ENCODE peak calls at places on chromosome 9, in nine cellular contexts. One of them, this sample, is unnamed.

GRCh38 chr9:130634191-130634768 is 30.1 kb upstream of the PRDM12 start:
- DNase-seq in bronchial epithelial cell: no peak
- DNase-seq in neuronal stem cell: no peak
- DNase-seq in AG04449: no peak
- DNase-seq in AG04450: no peak
- DNase-seq in psoas muscle: peak
- DNase-seq in SJSA1: no peak
- DNase-seq in ovary: no peak
- DNase-seq in fibroblast of lung: no peak
- DNase-seq in this sample: no peak

GRCh38 chr9:135299239-135299590 is 180.4 kb upstream of the PPP1R26 start:
- DNase-seq in AG04450: no peak
- DNase-seq in psoas muscle: no peak
- DNase-seq in SJSA1: no peak
- DNase-seq in fibroblast of lung: no peak
- DNase-seq in neuronal stem cell: no peak
- DNase-seq in ovary: no peak
- DNase-seq in AG04449: no peak
- DNase-seq in bronchial epithelial cell: no peak
- DNase-seq in this sample: no peak

GRCh38 chr9:135123735-135124134 is 36.3 kb downstream of the OLFM1 start:
- DNase-seq in SJSA1: no peak
- DNase-seq in AG04450: no peak
- DNase-seq in bronchial epithelial cell: no peak
- DNase-seq in neuronal stem cell: no peak
- DNase-seq in fibroblast of lung: no peak
- DNase-seq in ovary: no peak
- DNase-seq in AG04449: no peak
- DNase-seq in psoas muscle: peak
- DNase-seq in this sample: no peak

GRCh38 chr9:71504636-71505035 is 263.7 kb downstream of the CEMIP2 start:
- DNase-seq in bronchial epithelial cell: peak
- DNase-seq in SJSA1: no peak
- DNase-seq in ovary: no peak
- DNase-seq in AG04449: no peak
- DNase-seq in neuronal stem cell: no peak
- DNase-seq in psoas muscle: no peak
- DNase-seq in fibroblast of lung: no peak
- DNase-seq in AG04450: no peak
- DNase-seq in this sample: peak

GRCh38 chr9:91131433-91131839 is 230.3 kb downstream of the AUH start:
- DNase-seq in neuronal stem cell: no peak
- DNase-seq in ovary: peak
- DNase-seq in AG04450: peak
- DNase-seq in bronchial epithelial cell: peak
- DNase-seq in psoas muscle: peak
- DNase-seq in SJSA1: peak
- DNase-seq in fibroblast of lung: peak
- DNase-seq in AG04449: peak
- DNase-seq in this sample: peak

GRCh38 chr9:132404228-132404881 is 2.3 kb downstream of the TTF1 start:
- DNase-seq in ovary: no peak
- DNase-seq in bronchial epithelial cell: no peak
- DNase-seq in psoas muscle: no peak
- DNase-seq in AG04450: no peak
- DNase-seq in neuronal stem cell: no peak
- DNase-seq in fibroblast of lung: no peak
- DNase-seq in SJSA1: no peak
- DNase-seq in AG04449: no peak
- DNase-seq in this sample: no peak

GRCh38 chr9:133973791-133974630 is 18.1 kb downstream of the VAV2 start:
- DNase-seq in AG04449: no peak
- DNase-seq in bronchial epithelial cell: no peak
- DNase-seq in neuronal stem cell: no peak
- DNase-seq in fibroblast of lung: no peak
- DNase-seq in AG04450: no peak
- DNase-seq in psoas muscle: peak
- DNase-seq in SJSA1: no peak
- DNase-seq in ovary: no peak
- DNase-seq in this sample: no peak

GRCh38 chr9:129602598-129603415 is 18.1 kb downstream of the C9orf50 start:
- DNase-seq in psoas muscle: no peak
- DNase-seq in SJSA1: no peak
- DNase-seq in AG04450: no peak
- DNase-seq in ovary: no peak
- DNase-seq in AG04449: no peak
- DNase-seq in neuronal stem cell: no peak
- DNase-seq in bronchial epithelial cell: no peak
- DNase-seq in fibroblast of lung: no peak
- DNase-seq in this sample: no peak

GRCh38 chr9:112867275-112867991 is 23.2 kb downstream of the SLC46A2 start:
- DNase-seq in AG04450: peak
- DNase-seq in psoas muscle: no peak
- DNase-seq in ovary: no peak
- DNase-seq in SJSA1: peak
- DNase-seq in fibroblast of lung: peak
- DNase-seq in neuronal stem cell: no peak
- DNase-seq in bronchial epithelial cell: peak
- DNase-seq in AG04449: no peak
- DNase-seq in this sample: peak

GRCh38 chr9:121499177-121499426 is 542 bp downstream of the GGTA1 start:
- DNase-seq in SJSA1: no peak
- DNase-seq in bronchial epithelial cell: no peak
- DNase-seq in psoas muscle: no peak
- DNase-seq in ovary: no peak
- DNase-seq in fibroblast of lung: no peak
- DNase-seq in AG04450: no peak
- DNase-seq in neuronal stem cell: no peak
- DNase-seq in AG04449: no peak
- DNase-seq in this sample: no peak

GRCh38 chr9:21549251-21549765 is 67.2 kb upstream of the IFNE start:
- DNase-seq in AG04450: peak
- DNase-seq in bronchial epithelial cell: peak
- DNase-seq in psoas muscle: no peak
- DNase-seq in AG04449: peak
- DNase-seq in neuronal stem cell: no peak
- DNase-seq in SJSA1: peak
- DNase-seq in ovary: no peak
- DNase-seq in fibroblast of lung: peak
- DNase-seq in this sample: peak

GRCh38 chr9:114183006-114183405 is 27.7 kb downstream of the COL27A1 start:
- DNase-seq in SJSA1: no peak
- DNase-seq in ovary: no peak
- DNase-seq in bronchial epithelial cell: no peak
- DNase-seq in psoas muscle: no peak
- DNase-seq in neuronal stem cell: no peak
- DNase-seq in fibroblast of lung: no peak
- DNase-seq in AG04450: no peak
- DNase-seq in AG04449: no peak
- DNase-seq in this sample: no peak

GRCh38 chr9:99966720-99967119 is 60.3 kb downstream of the STX17 start:
- DNase-seq in SJSA1: no peak
- DNase-seq in neuronal stem cell: no peak
- DNase-seq in bronchial epithelial cell: peak
- DNase-seq in fibroblast of lung: peak
- DNase-seq in AG04450: no peak
- DNase-seq in ovary: no peak
- DNase-seq in psoas muscle: no peak
- DNase-seq in AG04449: no peak
- DNase-seq in this sample: no peak

GRCh38 chr9:18819418-18819817 is 213.6 kb downstream of the SAXO1 start:
- DNase-seq in neuronal stem cell: no peak
- DNase-seq in SJSA1: no peak
- DNase-seq in AG04450: no peak
- DNase-seq in psoas muscle: no peak
- DNase-seq in AG04449: no peak
- DNase-seq in bronchial epithelial cell: no peak
- DNase-seq in ovary: no peak
- DNase-seq in fibroblast of lung: no peak
- DNase-seq in this sample: no peak

GRCh38 chr9:95985656-95986055 is 110.2 kb downstream of the ERCC6L2 start:
- DNase-seq in ovary: no peak
- DNase-seq in AG04450: no peak
- DNase-seq in psoas muscle: no peak
- DNase-seq in bronchial epithelial cell: no peak
- DNase-seq in neuronal stem cell: no peak
- DNase-seq in SJSA1: no peak
- DNase-seq in fibroblast of lung: no peak
- DNase-seq in AG04449: no peak
- DNase-seq in this sample: no peak

GRCh38 chr9:21933281-21933680 is 60.9 kb downstream of the CDKN2A start:
- DNase-seq in neuronal stem cell: no peak
- DNase-seq in psoas muscle: no peak
- DNase-seq in fibroblast of lung: no peak
- DNase-seq in AG04450: no peak
- DNase-seq in bronchial epithelial cell: peak
- DNase-seq in AG04449: no peak
- DNase-seq in SJSA1: no peak
- DNase-seq in ovary: no peak
- DNase-seq in this sample: no peak

GRCh38 chr9:695252-695651 is 146.2 kb upstream of the DMRT1 start:
- DNase-seq in fibroblast of lung: no peak
- DNase-seq in neuronal stem cell: no peak
- DNase-seq in psoas muscle: no peak
- DNase-seq in SJSA1: no peak
- DNase-seq in AG04450: no peak
- DNase-seq in bronchial epithelial cell: no peak
- DNase-seq in AG04449: no peak
- DNase-seq in ovary: no peak
- DNase-seq in this sample: no peak
- H3K4me3 ChIP-seq in fibroblast of lung: no peak
- H3K4me3 ChIP-seq in neuronal stem cell: no peak
- H3K4me3 ChIP-seq in psoas muscle: peak
- H3K4me3 ChIP-seq in SJSA1: no peak
- H3K4me3 ChIP-seq in AG04450: peak
- H3K4me3 ChIP-seq in bronchial epithelial cell: no peak
- H3K4me3 ChIP-seq in AG04449: no peak
- H3K4me3 ChIP-seq in ovary: no peak
- H3K4me3 ChIP-seq in this sample: no peak

GRCh38 chr9:136539427-136540412 is 6.1 kb downstream of the NOTCH1 start:
- DNase-seq in ovary: no peak
- DNase-seq in AG04450: no peak
- DNase-seq in neuronal stem cell: no peak
- DNase-seq in fibroblast of lung: peak
- DNase-seq in SJSA1: no peak
- DNase-seq in psoas muscle: peak
- DNase-seq in bronchial epithelial cell: peak
- DNase-seq in AG04449: no peak
- DNase-seq in this sample: no peak
- H3K4me3 ChIP-seq in ovary: no peak
- H3K4me3 ChIP-seq in AG04450: no peak
- H3K4me3 ChIP-seq in neuronal stem cell: no peak
- H3K4me3 ChIP-seq in fibroblast of lung: no peak
- H3K4me3 ChIP-seq in SJSA1: no peak
- H3K4me3 ChIP-seq in psoas muscle: peak
- H3K4me3 ChIP-seq in bronchial epithelial cell: no peak
- H3K4me3 ChIP-seq in AG04449: no peak
- H3K4me3 ChIP-seq in this sample: no peak

GRCh38 chr9:92402359-92402758 is 2.0 kb downstream of the OGN start:
- DNase-seq in fibroblast of lung: no peak
- DNase-seq in SJSA1: no peak
- DNase-seq in AG04450: no peak
- DNase-seq in AG04449: no peak
- DNase-seq in neuronal stem cell: no peak
- DNase-seq in ovary: no peak
- DNase-seq in psoas muscle: no peak
- DNase-seq in bronchial epithelial cell: no peak
- DNase-seq in this sample: no peak
- H3K4me3 ChIP-seq in fibroblast of lung: no peak
- H3K4me3 ChIP-seq in SJSA1: no peak
- H3K4me3 ChIP-seq in AG04450: no peak
- H3K4me3 ChIP-seq in AG04449: no peak
- H3K4me3 ChIP-seq in neuronal stem cell: no peak
- H3K4me3 ChIP-seq in ovary: no peak
- H3K4me3 ChIP-seq in psoas muscle: peak
- H3K4me3 ChIP-seq in bronchial epithelial cell: no peak
- H3K4me3 ChIP-seq in this sample: no peak

GRCh38 chr9:83976372-83976771 is 3.6 kb downstream of the HNRNPK start:
- DNase-seq in fibroblast of lung: no peak
- DNase-seq in SJSA1: no peak
- DNase-seq in ovary: no peak
- DNase-seq in psoas muscle: no peak
- DNase-seq in neuronal stem cell: no peak
- DNase-seq in bronchial epithelial cell: no peak
- DNase-seq in AG04449: no peak
- DNase-seq in AG04450: no peak
- DNase-seq in this sample: no peak

GRCh38 chr9:83978992-83979811 is 813 bp downstream of the HNRNPK start:
- DNase-seq in bronchial epithelial cell: peak
- DNase-seq in SJSA1: peak
- DNase-seq in neuronal stem cell: peak
- DNase-seq in AG04450: peak
- DNase-seq in fibroblast of lung: peak
- DNase-seq in psoas muscle: peak
- DNase-seq in AG04449: no peak
- DNase-seq in ovary: peak
- DNase-seq in this sample: peak

GRCh38 chr9:83980395-83981125 is at the start of gene RMI1:
- DNase-seq in AG04449: peak
- DNase-seq in fibroblast of lung: peak
- DNase-seq in psoas muscle: peak
- DNase-seq in AG04450: peak
- DNase-seq in neuronal stem cell: peak
- DNase-seq in bronchial epithelial cell: peak
- DNase-seq in ovary: peak
- DNase-seq in SJSA1: peak
- DNase-seq in this sample: peak

GRCh38 chr9:83979812-83980394 is at the start of gene HNRNPK:
- DNase-seq in fibroblast of lung: peak
- DNase-seq in SJSA1: peak
- DNase-seq in neuronal stem cell: peak
- DNase-seq in ovary: peak
- DNase-seq in AG04449: peak
- DNase-seq in AG04450: peak
- DNase-seq in psoas muscle: peak
- DNase-seq in bronchial epithelial cell: peak
- DNase-seq in this sample: peak

GRCh38 chr9:83977196-83977595 is 2.8 kb downstream of the HNRNPK start:
- DNase-seq in bronchial epithelial cell: no peak
- DNase-seq in fibroblast of lung: no peak
- DNase-seq in SJSA1: no peak
- DNase-seq in AG04449: no peak
- DNase-seq in ovary: no peak
- DNase-seq in AG04450: no peak
- DNase-seq in neuronal stem cell: no peak
- DNase-seq in psoas muscle: no peak
- DNase-seq in this sample: no peak
- H3K4me3 ChIP-seq in bronchial epithelial cell: no peak
- H3K4me3 ChIP-seq in fibroblast of lung: peak
- H3K4me3 ChIP-seq in SJSA1: peak
- H3K4me3 ChIP-seq in AG04449: peak
- H3K4me3 ChIP-seq in ovary: peak
- H3K4me3 ChIP-seq in AG04450: peak
- H3K4me3 ChIP-seq in neuronal stem cell: peak
- H3K4me3 ChIP-seq in psoas muscle: peak
- H3K4me3 ChIP-seq in this sample: peak

GRCh38 chr9:97695390-97695789 is 1.8 kb downstream of the XPA start:
- DNase-seq in psoas muscle: no peak
- DNase-seq in AG04449: no peak
- DNase-seq in ovary: no peak
- DNase-seq in AG04450: no peak
- DNase-seq in bronchial epithelial cell: no peak
- DNase-seq in fibroblast of lung: no peak
- DNase-seq in neuronal stem cell: no peak
- DNase-seq in SJSA1: no peak
- DNase-seq in this sample: no peak
- H3K4me3 ChIP-seq in psoas muscle: peak
- H3K4me3 ChIP-seq in AG04449: peak
- H3K4me3 ChIP-seq in ovary: no peak
- H3K4me3 ChIP-seq in AG04450: peak
- H3K4me3 ChIP-seq in bronchial epithelial cell: no peak
- H3K4me3 ChIP-seq in fibroblast of lung: peak
- H3K4me3 ChIP-seq in neuronal stem cell: peak
- H3K4me3 ChIP-seq in SJSA1: no peak
- H3K4me3 ChIP-seq in this sample: peak

GRCh38 chr9:5286262-5286661 is 18.3 kb downstream of the RLN2 start:
- DNase-seq in neuronal stem cell: no peak
- DNase-seq in fibroblast of lung: no peak
- DNase-seq in AG04450: no peak
- DNase-seq in AG04449: no peak
- DNase-seq in bronchial epithelial cell: no peak
- DNase-seq in ovary: no peak
- DNase-seq in psoas muscle: no peak
- DNase-seq in SJSA1: no peak
- DNase-seq in this sample: no peak
- H3K4me3 ChIP-seq in neuronal stem cell: no peak
- H3K4me3 ChIP-seq in fibroblast of lung: no peak
- H3K4me3 ChIP-seq in AG04450: no peak
- H3K4me3 ChIP-seq in AG04449: no peak
- H3K4me3 ChIP-seq in bronchial epithelial cell: no peak
- H3K4me3 ChIP-seq in ovary: no peak
- H3K4me3 ChIP-seq in psoas muscle: no peak
- H3K4me3 ChIP-seq in SJSA1: no peak
- H3K4me3 ChIP-seq in this sample: no peak

This sample was measured in MG63.